ENCODE peak calls at places on chromosomes 3 and 15, in seven cellular contexts. Q is A549, X is HCT116, O is heart left ventricle, F is WERI-Rb-1, D is uterus, W is SK-N-MC. R is an unnamed sample.

GRCh38 chr15:40006003-40006402 is 33.0 kb downstream of the SRP14 start:
- DNase-seq in Q (no peak), X (no peak), O (no peak), F (no peak), D (no peak), W (no peak), R (no peak)

GRCh38 chr3:54046677-54047214 is 75.6 kb upstream of the CACNA2D3 start:
- DNase-seq in Q (no peak), X (no peak), O (no peak), F (no peak), D (no peak), W (no peak), R (no peak)

GRCh38 chr3:53009826-53010539 is 35.9 kb downstream of the SFMBT1 start:
- DNase-seq in Q (no peak), X (no peak), O (no peak), F (no peak), D (no peak), W (no peak), R (no peak)

GRCh38 chr3:76245073-76245472 is 459.7 kb upstream of the ZNF717 start:
- DNase-seq in Q (no peak), X (no peak), O (no peak), F (no peak), D (no peak), W (no peak), R (no peak)

GRCh38 chr15:42581272-42581730 is 5.9 kb downstream of the STARD9 start:
- DNase-seq in Q (peak; percentile 34), X (no peak), O (peak; percentile 92), F (no peak), D (peak; percentile 81), W (no peak), R (peak; percentile 94)

GRCh38 chr3:62833538-62833937 is 41.7 kb downstream of the CADPS start:
- DNase-seq in Q (no peak), X (no peak), O (no peak), F (no peak), D (no peak), W (no peak), R (no peak)

GRCh38 chr3:134419214-134419965 is 45.1 kb upstream of the AMOTL2 start:
- DNase-seq in Q (no peak), X (no peak), O (no peak), F (no peak), D (no peak), W (no peak), R (no peak)

GRCh38 chr3:192819001-192819569 is 91.7 kb upstream of the FGF12 start:
- DNase-seq in Q (peak; percentile 73), X (peak; percentile 59), O (no peak), F (no peak), D (peak; percentile 43), W (no peak), R (no peak)

GRCh38 chr3:171932153-171932567 is 89.0 kb downstream of the TMEM212 start:
- DNase-seq in Q (no peak), X (no peak), O (no peak), F (no peak), D (no peak), W (no peak), R (no peak)

GRCh38 chr3:53137221-53137620 is 7.0 kb upstream of the RFT1 start:
- DNase-seq in Q (no peak), X (no peak), O (no peak), F (no peak), D (no peak), W (no peak), R (no peak)

GRCh38 chr3:171044828-171045793 is 18.6 kb upstream of the SLC2A2 start:
- DNase-seq in Q (peak; percentile 5), X (no peak), O (no peak), F (no peak), D (no peak), W (no peak), R (no peak)

GRCh38 chr3:127162947-127163645 is 29.8 kb upstream of the PRR23E start:
- DNase-seq in Q (no peak), X (no peak), O (no peak), F (no peak), D (no peak), W (no peak), R (peak; percentile 89)

GRCh38 chr15:61226313-61227250 is 2.5 kb downstream of the RORA start:
- DNase-seq in Q (no peak), X (no peak), O (no peak), F (peak; percentile 18), D (no peak), W (no peak), R (no peak)

GRCh38 chr3:123344175-123344908 is 104.5 kb downstream of the ADCY5 start:
- DNase-seq in Q (no peak), X (no peak), O (no peak), F (peak; percentile 4), D (no peak), W (no peak), R (peak; percentile 66)

GRCh38 chr3:129461461-129462146 is 21.6 kb downstream of the IFT122 start:
- DNase-seq in Q (no peak), X (no peak), O (peak; percentile 46), F (no peak), D (no peak), W (no peak), R (peak; percentile 10)

GRCh38 chr3:58144478-58145142 is 66.2 kb downstream of the DNASE1L3 start:
- DNase-seq in Q (no peak), X (no peak), O (no peak), F (no peak), D (no peak), W (no peak), R (no peak)

GRCh38 chr3:94524102-94524922 is 461.5 kb downstream of the NSUN3 start:
- DNase-seq in Q (no peak), X (no peak), O (no peak), F (no peak), D (no peak), W (no peak), R (peak; percentile 48)

GRCh38 chr3:13114811-13115615 is 41.8 kb upstream of the IQSEC1 start:
- DNase-seq in Q (no peak), X (no peak), O (no peak), F (peak; percentile 70), D (no peak), W (no peak), R (peak; percentile 44)

GRCh38 chr15:90394074-90394473 is 6.0 kb downstream of the IQGAP1 start:
- DNase-seq in Q (no peak), X (no peak), O (no peak), F (no peak), D (no peak), W (no peak), R (no peak)

GRCh38 chr3:59327324-59327939 is 277.6 kb upstream of the CFAP20DC start:
- DNase-seq in Q (no peak), X (no peak), O (no peak), F (no peak), D (no peak), W (no peak), R (peak; percentile 56)

DNA sequence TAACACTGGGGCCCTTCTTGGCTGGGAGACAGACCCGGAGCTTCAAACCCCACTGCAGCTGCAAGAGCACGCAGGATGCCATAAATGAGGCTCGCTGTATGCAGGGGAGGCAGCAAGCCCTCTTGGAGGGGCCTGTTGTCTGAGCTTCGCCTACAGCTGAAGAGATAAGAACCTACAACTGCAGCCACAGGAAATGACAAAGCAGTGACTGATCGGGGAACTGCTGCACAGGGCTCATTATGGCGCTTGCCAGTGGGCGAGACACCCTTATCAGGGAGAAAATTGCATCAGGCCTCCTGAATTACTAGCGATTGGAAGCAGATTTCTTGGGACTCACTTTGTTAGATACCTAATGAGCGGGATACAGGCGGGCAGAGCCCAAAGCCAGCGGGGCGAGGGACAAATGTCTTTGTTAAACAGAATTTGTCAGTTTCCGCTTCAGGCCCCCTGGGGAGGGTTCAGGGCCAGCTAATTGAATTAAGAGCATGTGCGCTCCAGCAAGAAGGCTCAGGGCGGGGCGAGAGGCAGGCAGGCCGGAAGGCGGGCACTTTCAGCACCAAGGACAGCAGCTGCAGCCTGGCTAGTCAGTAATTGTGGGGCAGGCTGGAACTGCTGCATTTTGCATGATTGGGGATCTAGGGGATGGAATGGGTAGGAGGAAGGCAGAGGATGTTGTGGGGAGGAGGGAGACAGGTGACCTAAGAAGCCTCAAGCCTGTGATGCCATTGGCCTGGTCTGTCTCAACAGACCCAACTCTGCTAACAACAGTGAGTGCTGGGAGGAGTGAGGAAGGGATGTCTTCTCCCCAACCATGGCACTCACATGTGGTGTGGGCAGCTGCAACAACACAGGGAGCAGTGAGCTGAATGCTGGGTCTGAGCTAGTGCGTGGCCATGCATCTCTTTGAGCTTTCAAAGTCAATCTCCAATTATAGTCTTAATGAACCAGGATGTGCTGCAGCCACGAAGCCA is 55.3 kb downstream of the CCDC33 start:
- DNase-seq in Q (peak; percentile 56), X (peak; percentile 13), O (peak; percentile 84), F (peak; percentile 95), D (peak; percentile 61), W (peak; percentile 55), R (peak; percentile 99)
- H3K27ac ChIP-seq in Q (no peak overlapping the region), X (no peak overlapping the region), O (no peak overlapping the region), F (peak overlapping the region; percentile 98), D (no peak overlapping the region), W (no peak overlapping the region), R (peak overlapping the region; percentile 82)

GRCh38 chr15:83283813-83284562 is 476 bp downstream of the BNC1 start:
- DNase-seq in Q (no peak), X (no peak), O (no peak), F (no peak), D (no peak), W (no peak), R (peak; percentile 70)
- H3K4me3 ChIP-seq in Q (peak overlapping the region; percentile 40), X (no peak overlapping the region), O (peak overlapping the region; percentile 57), F (peak overlapping the region; percentile 65), D (no peak overlapping the region), W (peak overlapping the region; percentile 98), R (peak overlapping the region; percentile 76)

GRCh38 chr15:62757535-62757934 is 285.0 kb upstream of the TPM1 start:
- DNase-seq in Q (no peak), X (no peak), O (no peak), F (no peak), D (no peak), W (no peak), R (no peak)

GRCh38 chr15:62756995-62757360 is 285.6 kb upstream of the TPM1 start:
- DNase-seq in Q (no peak), X (no peak), O (no peak), F (no peak), D (no peak), W (no peak), R (no peak)

GRCh38 chr15:62758952-62759349 is 283.6 kb upstream of the TPM1 start:
- DNase-seq in Q (no peak), X (no peak), O (no peak), F (no peak), D (no peak), W (no peak), R (no peak)

GRCh38 chr15:62756326-62756994 is 286.1 kb upstream of the TPM1 start:
- DNase-seq in Q (no peak), X (no peak), O (no peak), F (no peak), D (no peak), W (no peak), R (no peak)

GRCh38 chr15:62758126-62758951 is 284.2 kb upstream of the TPM1 start:
- DNase-seq in Q (peak; percentile 31), X (no peak), O (no peak), F (no peak), D (peak; percentile 51), W (no peak), R (no peak)
- H3K27ac ChIP-seq in Q (peak overlapping the region; percentile 57), X (no peak overlapping the region), O (peak overlapping the region; percentile 0), F (no peak overlapping the region), D (peak overlapping the region; percentile 80), W (peak overlapping the region; percentile 16), R (peak overlapping the region; percentile 76)

DNA sequence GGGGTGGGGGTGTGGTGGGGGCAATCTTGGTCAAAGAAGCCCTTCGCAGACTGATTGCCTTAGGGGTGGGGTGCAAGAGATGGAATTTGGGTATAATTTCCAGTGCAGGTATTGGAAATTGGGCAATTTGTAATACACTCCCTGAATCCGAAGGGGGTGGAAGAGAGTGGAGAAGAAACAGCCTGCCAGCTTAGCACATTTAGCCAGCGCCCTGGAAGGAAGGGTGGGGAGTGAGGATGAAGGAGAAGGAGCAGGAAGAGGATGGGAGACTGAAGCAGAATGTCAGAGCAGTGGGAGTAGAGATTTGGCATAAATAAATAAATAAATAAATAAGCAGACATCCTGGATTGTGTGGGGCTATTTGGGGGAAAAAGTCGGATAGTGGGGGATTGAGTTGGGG is 1.6 kb downstream of the GAP43 start:
- DNase-seq in Q (no peak), X (no peak), O (no peak), F (no peak), D (no peak), W (no peak), R (peak; percentile 50)
- H3K4me3 ChIP-seq in Q (no peak overlapping the region), X (no peak overlapping the region), O (no peak overlapping the region), F (no peak overlapping the region), D (no peak overlapping the region), W (peak overlapping the region; percentile 89), R (peak overlapping the region; percentile 85)

R was measured in endodermal cell.